ENCODE peak calls at places on chromosomes 3 and 15, in six cellular contexts. Q is naive thymus-derived CD4-positive, alpha-beta T cell; I is OCI-LY7; B is PC-3; K is GM12878; Y is HCT116. H is an unnamed sample. For H3K9me3, the result is how much of the 10 kb centered on the place peaks cover.

GRCh38 chr15:66019377-66019776 is 150.1 kb downstream of the RAB11A start:
- DNase-seq in Q (no peak), I (no peak), B (no peak), K (no peak), Y (no peak), H (no peak)

GRCh38 chr15:92116320-92116719 is 262.8 kb downstream of the SLCO3A1 start:
- DNase-seq in Q (no peak), I (no peak), B (no peak), K (no peak), Y (no peak), H (no peak)

GRCh38 chr3:15449489-15449888 is 22.1 kb downstream of the EAF1 start:
- DNase-seq in Q (no peak), I (no peak), B (no peak), K (no peak), Y (no peak), H (no peak)

GRCh38 chr3:135229018-135229495 is 434.0 kb downstream of the EPHB1 start:
- DNase-seq in Q (no peak), I (no peak), B (no peak), K (no peak), Y (no peak), H (no peak)

GRCh38 chr15:48221885-48222284 is 15.8 kb downstream of the SLC12A1 start:
- DNase-seq in Q (no peak), I (no peak), B (no peak), K (no peak), Y (no peak), H (no peak)

GRCh38 chr15:70853270-70853854 is 595 bp downstream of the LARP6 start:
- DNase-seq in Q (no peak), I (no peak), B (peak), K (no peak), Y (no peak), H (no peak)

GRCh38 chr3:128231596-128231995 is 78.3 kb downstream of the EEFSEC start:
- DNase-seq in Q (no peak), I (no peak), B (no peak), K (no peak), Y (no peak), H (no peak)

GRCh38 chr15:33963831-33964664 is 4.2 kb upstream of the CHRM5 start:
- DNase-seq in Q (no peak), I (peak), B (peak), K (no peak), Y (peak), H (no peak)

GRCh38 chr3:50237754-50238548 is 1.9 kb downstream of the GNAI2 start:
- DNase-seq in Q (peak), I (peak), B (peak), K (peak), Y (no peak), H (peak)

GRCh38 chr3:59016930-59017616 is 32.8 kb downstream of the CFAP20DC start:
- DNase-seq in Q (no peak), I (no peak), B (no peak), K (no peak), Y (no peak), H (no peak)

GRCh38 chr15:77581896-77582569 is 50.7 kb downstream of the LINGO1 start:
- DNase-seq in Q (no peak), I (no peak), B (no peak), K (no peak), Y (no peak), H (no peak)

GRCh38 chr15:68994149-68994548 is 20.3 kb upstream of the NOX5 start:
- DNase-seq in Q (no peak), I (no peak), B (peak), K (no peak), Y (no peak), H (no peak)

GRCh38 chr3:107589454-107589853 is 66.7 kb downstream of the BBX start:
- DNase-seq in Q (no peak), I (no peak), B (no peak), K (peak), Y (no peak), H (no peak)

GRCh38 chr3:187025656-187026320 is 95.5 kb downstream of the ST6GAL1 start:
- DNase-seq in Q (no peak), I (peak), B (no peak), K (peak), Y (no peak), H (no peak)

GRCh38 chr3:34106879-34107278 is 308.4 kb downstream of the PDCD6IP start:
- DNase-seq in Q (no peak), I (peak), B (peak), K (peak), Y (peak), H (no peak)

GRCh38 chr3:19901337-19901736 is 32.7 kb downstream of the EFHB start:
- DNase-seq in Q (no peak), I (no peak), B (peak), K (no peak), Y (no peak), H (no peak)

GRCh38 chr3:64209866-64210609 is 15.2 kb downstream of the PRICKLE2 start:
- DNase-seq in Q (no peak), I (no peak), B (no peak), K (no peak), Y (no peak), H (no peak)

GRCh38 chr15:22948056-22948455 is 32.1 kb downstream of the CYFIP1 start:
- DNase-seq in Q (no peak), I (no peak), B (no peak), K (no peak), Y (no peak), H (no peak)

GRCh38 chr15:50353999-50354837 is 780 bp downstream of the GABPB1 start:
- DNase-seq in Q (peak), I (peak), B (peak), K (peak), Y (peak), H (peak)

GRCh38 chr15:96054606-96055005 is 275.9 kb upstream of the NR2F2 start:
- DNase-seq in Q (no peak), I (no peak), B (no peak), K (no peak), Y (no peak), H (no peak)

GRCh38 chr3:38560284-38560683 is 64.1 kb downstream of the EXOG start:
- DNase-seq in Q (no peak), I (no peak), B (no peak), K (no peak), Y (no peak), H (no peak)

GRCh38 chr3:152315623-152316022 is 46.9 kb downstream of the MBNL1 start:
- DNase-seq in Q (no peak), I (no peak), B (no peak), K (no peak), Y (no peak), H (no peak)

GRCh38 chr15:99628374-99629001 is 62.7 kb downstream of the MEF2A start:
- DNase-seq in Q (no peak), I (no peak), B (no peak), K (no peak), Y (no peak), H (no peak)

GRCh38 chr3:38652934-38653333 is 3.4 kb upstream of the SCN5A start:
- DNase-seq in Q (no peak), I (no peak), B (no peak), K (no peak), Y (no peak), H (no peak)

GRCh38 chr15:73270366-73271097 is 98.2 kb downstream of the HCN4 start:
- DNase-seq in Q (no peak), I (no peak), B (no peak), K (no peak), Y (no peak), H (no peak)

GRCh38 chr3:124552224-124552623 is 178.0 kb upstream of the UMPS start:
- DNase-seq in Q (no peak), I (no peak), B (peak), K (no peak), Y (no peak), H (no peak)

GRCh38 chr3:101252307-101252706 is 68.1 kb downstream of the IMPG2 start:
- DNase-seq in Q (no peak), I (no peak), B (peak), K (no peak), Y (no peak), H (no peak)

GRCh38 chr3:123134671-123135070 is 67.1 kb upstream of the SEC22A start:
- DNase-seq in Q (no peak), I (no peak), B (no peak), K (no peak), Y (no peak), H (no peak)

GRCh38 chr15:56052389-56053045 is 59.1 kb upstream of the NEDD4 start:
- DNase-seq in Q (peak), I (peak), B (peak), K (no peak), Y (peak), H (no peak)

GRCh38 chr3:156761713-156762575 is 64.2 kb upstream of the LEKR1 start:
- DNase-seq in Q (no peak), I (peak), B (peak), K (no peak), Y (no peak), H (no peak)

GRCh38 chr3:47663630-47664240 is 85.1 kb upstream of the CSPG5 start:
- DNase-seq in Q (no peak), I (no peak), B (no peak), K (no peak), Y (no peak), H (no peak)

GRCh38 chr3:69084326-69084667 is 440 bp upstream of the ARL6IP5 start:
- DNase-seq in Q (no peak), I (no peak), B (peak), K (no peak), Y (no peak), H (no peak)

GRCh38 chr3:10552631-10552943 is 47.2 kb upstream of the ATP2B2 start:
- DNase-seq in Q (no peak), I (no peak), B (no peak), K (no peak), Y (no peak), H (no peak)

GRCh38 chr15:23869391-23869790 is 182.3 kb upstream of the NDN start:
- DNase-seq in Q (no peak), I (no peak), B (peak), K (no peak), Y (no peak), H (no peak)

DNA sequence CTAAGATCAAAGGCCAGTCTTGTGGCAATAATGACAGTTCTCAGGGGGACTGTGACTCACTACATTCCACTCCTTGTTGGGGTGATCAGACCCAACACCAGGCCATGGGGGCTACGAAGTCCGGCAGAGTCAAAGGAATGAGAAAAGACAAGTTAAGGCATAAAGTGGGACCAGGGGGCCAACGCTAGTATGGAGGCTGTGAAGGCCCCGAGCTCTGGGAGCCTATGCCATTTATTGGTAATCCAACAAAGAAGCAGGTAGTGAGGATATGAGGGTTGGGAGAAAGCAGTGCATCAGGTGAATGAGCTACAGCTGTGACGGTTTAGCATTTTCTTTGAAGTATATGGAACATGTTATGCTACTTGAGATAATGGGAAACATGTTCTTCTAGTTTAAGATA is 104.4 kb upstream of the C2CD4B start:
- DNase-seq in Q (no peak), I (peak), B (no peak), K (no peak), Y (no peak), H (no peak)
- H3K9me3 ChIP-seq in Q (under half), I (under half), B (under half), K (under half), Y (under half), H (under half)

GRCh38 chr3:171850324-171850697 is 7.2 kb downstream of the TMEM212 start:
- DNase-seq in Q (no peak), I (no peak), B (no peak), K (no peak), Y (no peak), H (no peak)

GRCh38 chr3:171849632-171850323 is 6.6 kb downstream of the TMEM212 start:
- DNase-seq in Q (no peak), I (no peak), B (no peak), K (no peak), Y (no peak), H (no peak)

GRCh38 chr3:171851685-171852084 is 8.5 kb downstream of the TMEM212 start:
- DNase-seq in Q (no peak), I (no peak), B (peak), K (no peak), Y (peak), H (no peak)

GRCh38 chr3:171850968-171851600 is 7.9 kb downstream of the TMEM212 start:
- DNase-seq in Q (no peak), I (no peak), B (no peak), K (no peak), Y (no peak), H (no peak)

GRCh38 chr3:171854649-171855305 is 11.6 kb downstream of the TMEM212 start:
- DNase-seq in Q (no peak), I (peak), B (peak), K (no peak), Y (peak), H (no peak)
- H3K9me3 ChIP-seq in Q (under half), I (under half), B (under half), K (under half), Y (under half), H (under half)

DNA sequence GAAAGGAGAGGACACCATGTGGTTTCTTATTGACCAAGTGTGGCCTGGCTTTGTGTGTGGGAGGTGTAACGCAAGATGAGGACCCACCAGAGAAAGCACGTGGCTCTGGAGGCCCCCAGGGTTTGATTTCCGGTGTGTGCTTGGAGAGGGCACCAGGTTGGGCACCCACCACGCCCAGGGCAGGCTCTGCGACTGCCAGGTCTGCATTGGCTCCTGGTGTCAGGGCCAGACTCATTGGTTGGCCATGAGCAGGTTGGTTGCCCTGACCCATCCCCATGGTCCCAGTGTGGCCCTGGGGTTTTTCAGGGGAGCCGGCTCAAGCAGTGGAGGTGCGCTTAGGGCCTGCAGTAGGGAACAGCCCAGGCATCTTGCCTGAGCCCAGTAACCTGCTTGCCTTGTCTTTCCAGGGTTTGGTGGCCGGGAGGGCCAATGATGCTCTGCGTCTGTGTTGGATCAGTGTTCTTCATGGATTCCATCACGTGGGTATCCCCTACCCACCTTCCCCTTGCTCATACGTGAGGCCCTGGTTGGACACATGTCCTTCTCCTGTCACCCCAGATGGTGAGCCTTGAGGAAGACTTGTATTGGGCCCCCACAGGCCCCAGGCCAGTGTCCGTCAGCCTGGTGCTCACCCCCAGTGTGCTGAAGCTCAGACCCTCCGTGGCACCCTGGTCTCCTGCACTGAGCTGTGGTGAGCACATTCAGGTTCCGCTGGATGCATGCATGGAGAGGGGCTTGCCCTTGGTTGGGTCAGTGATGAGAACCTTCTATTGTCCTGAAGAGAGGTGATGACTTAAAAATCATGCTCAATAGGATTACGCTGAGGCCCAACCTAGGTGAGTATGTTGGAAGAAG is 193.9 kb downstream of the UBE3A start:
- DNase-seq in Q (no peak), I (no peak), B (no peak), K (no peak), Y (no peak), H (peak)
- H3K9me3 ChIP-seq in Q (under half), I (under half), B (under half), K (under half), Y (under half), H (under half)

GRCh38 chr3:197615430-197615829 is 59.7 kb upstream of the BDH1 start:
- DNase-seq in Q (no peak), I (peak), B (no peak), K (no peak), Y (no peak), H (no peak)

GRCh38 chr3:197613187-197613586 is 57.4 kb upstream of the BDH1 start:
- DNase-seq in Q (peak), I (no peak), B (no peak), K (no peak), Y (no peak), H (peak)

GRCh38 chr3:197606468-197606867 is 50.7 kb upstream of the BDH1 start:
- DNase-seq in Q (no peak), I (no peak), B (no peak), K (no peak), Y (no peak), H (no peak)

DNA sequence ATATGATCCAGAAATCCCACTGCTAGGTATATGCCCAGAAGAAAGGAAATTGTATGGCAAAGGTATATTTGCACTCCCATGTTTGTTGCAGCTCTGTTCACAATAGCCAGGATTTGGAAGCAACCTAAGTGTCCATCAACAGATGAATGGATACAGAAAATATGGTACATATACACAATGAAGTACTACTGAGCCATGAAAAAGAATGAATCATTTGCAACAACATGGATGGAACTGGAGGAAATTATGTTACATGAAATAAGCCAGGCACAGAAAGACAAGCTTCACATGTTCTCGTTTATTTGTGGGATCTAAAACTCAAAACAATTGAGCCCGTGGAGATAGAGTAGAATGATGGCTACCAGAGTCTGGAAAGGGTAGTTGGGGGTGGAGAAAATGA is 55.5 kb upstream of the BDH1 start:
- DNase-seq in Q (no peak), I (no peak), B (no peak), K (no peak), Y (no peak), H (no peak)
- H3K9me3 ChIP-seq in Q (under half), I (under half), B (under half), K (under half), Y (under half), H (under half)

DNA sequence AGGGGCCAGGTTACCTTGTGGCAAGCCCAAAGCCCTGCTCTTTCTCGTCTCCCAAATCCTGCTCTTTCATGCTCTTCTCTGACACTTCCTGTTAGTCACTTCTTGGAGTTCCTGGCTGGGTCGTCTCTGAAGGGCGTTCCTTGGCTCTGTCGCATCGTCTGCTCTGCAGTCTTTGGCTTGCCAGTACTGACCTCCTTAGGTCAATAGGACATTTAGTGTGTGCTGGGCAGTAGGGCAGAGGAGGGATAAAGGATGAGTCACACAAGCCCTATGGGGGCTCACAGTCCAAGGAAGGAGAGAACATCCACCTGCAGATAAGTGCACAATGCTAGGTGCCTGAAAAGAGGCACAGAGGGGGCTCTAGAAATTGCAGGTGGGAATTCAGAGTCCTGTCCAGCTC is 87.5 kb downstream of the FAM43A start:
- DNase-seq in Q (no peak), I (no peak), B (peak), K (no peak), Y (no peak), H (no peak)
- H3K9me3 ChIP-seq in Q (under half), I (under half), B (under half), K (under half), Y (under half), H (under half)

H was measured in T-helper 17 cell.